ENCODE peak calls at places on chromosomes 13 and 19, in eight cellular contexts. L, K, T, J, C, D, X and H are unnamed samples.

GRCh38 chr13:44306401-44307192 is 67.0 kb upstream of the SERP2 start:
- DNase-seq in L (no peak), K (no peak), T (no peak), J (peak), C (no peak), D (peak), X (no peak), H (peak)

GRCh38 chr19:41386442-41386841 is 10.1 kb downstream of the TMEM91 start:
- DNase-seq in L (no peak), K (no peak), T (no peak), J (no peak), C (no peak), D (no peak), X (no peak), H (peak)

GRCh38 chr19:3372413-3372812 is 6.0 kb downstream of the NFIC start:
- DNase-seq in L (no peak), K (no peak), T (no peak), J (no peak), C (no peak), D (no peak), X (no peak), H (peak)

GRCh38 chr19:2524840-2525723 is 49.2 kb downstream of the GADD45B start:
- DNase-seq in L (no peak), K (no peak), T (no peak), J (no peak), C (no peak), D (no peak), X (no peak), H (peak)

GRCh38 chr19:1503089-1503924 is 9.5 kb downstream of the ADAMTSL5 start:
- DNase-seq in L (peak), K (peak), T (no peak), J (no peak), C (peak), D (no peak), X (no peak), H (peak)

GRCh38 chr13:75633285-75633684 is 2.8 kb upstream of the LMO7 start:
- DNase-seq in L (no peak), K (no peak), T (no peak), J (peak), C (no peak), D (no peak), X (no peak), H (no peak)

GRCh38 chr13:112105244-112105681 is 38.3 kb downstream of the SOX1 start:
- DNase-seq in L (no peak), K (no peak), T (no peak), J (no peak), C (no peak), D (no peak), X (no peak), H (peak)

GRCh38 chr13:113445791-113446487 is 7.3 kb downstream of the ADPRHL1 start:
- DNase-seq in L (peak), K (no peak), T (no peak), J (no peak), C (no peak), D (no peak), X (no peak), H (peak)

GRCh38 chr19:3975637-3976087 is 4.8 kb upstream of the DAPK3 start:
- DNase-seq in L (no peak), K (no peak), T (no peak), J (no peak), C (no peak), D (no peak), X (no peak), H (no peak)

GRCh38 chr19:47284324-47284899 is 9.7 kb downstream of the INAFM1 start:
- DNase-seq in L (no peak), K (no peak), T (no peak), J (no peak), C (peak), D (peak), X (no peak), H (peak)

GRCh38 chr13:43246382-43246781 is 223.0 kb downstream of the DNAJC15 start:
- DNase-seq in L (no peak), K (no peak), T (no peak), J (no peak), C (no peak), D (no peak), X (no peak), H (no peak)

GRCh38 chr19:33678796-33679195 is 57.0 kb downstream of the CHST8 start:
- DNase-seq in L (no peak), K (no peak), T (no peak), J (no peak), C (no peak), D (no peak), X (peak), H (no peak)

GRCh38 chr13:73602295-73602694 is 531.9 kb downstream of the KLF12 start:
- DNase-seq in L (no peak), K (no peak), T (no peak), J (no peak), C (no peak), D (no peak), X (no peak), H (no peak)

GRCh38 chr13:76976488-76976887 is 15.4 kb upstream of the CLN5 start:
- DNase-seq in L (no peak), K (no peak), T (no peak), J (no peak), C (no peak), D (no peak), X (no peak), H (no peak)

GRCh38 chr13:41941174-41941573 is 19.7 kb downstream of the VWA8 start:
- DNase-seq in L (no peak), K (no peak), T (no peak), J (no peak), C (no peak), D (no peak), X (no peak), H (no peak)

GRCh38 chr13:36420437-36420891 is 11.8 kb upstream of the CCNA1 start:
- DNase-seq in L (peak), K (peak), T (peak), J (no peak), C (peak), D (peak), X (no peak), H (peak)

GRCh38 chr19:46630806-46631205 is 5.2 kb downstream of the GNG8 start:
- DNase-seq in L (no peak), K (no peak), T (no peak), J (no peak), C (no peak), D (no peak), X (no peak), H (no peak)

GRCh38 chr19:42363614-42364346 is 26.3 kb downstream of the CNFN start:
- DNase-seq in L (peak), K (no peak), T (no peak), J (no peak), C (no peak), D (no peak), X (no peak), H (no peak)

GRCh38 chr19:34217952-34218817 is 36.2 kb upstream of the GARRE1 start:
- DNase-seq in L (peak), K (peak), T (peak), J (peak), C (peak), D (peak), X (no peak), H (no peak)

GRCh38 chr13:110131424-110131823 is 175.5 kb downstream of the COL4A1 start:
- DNase-seq in L (no peak), K (no peak), T (no peak), J (no peak), C (no peak), D (no peak), X (no peak), H (peak)

GRCh38 chr19:51946602-51947001 is 19.3 kb downstream of the ZNF613 start:
- DNase-seq in L (no peak), K (no peak), T (no peak), J (no peak), C (no peak), D (no peak), X (no peak), H (no peak)

GRCh38 chr19:14843169-14843568 is 5.6 kb downstream of the OR7A10 start:
- DNase-seq in L (no peak), K (no peak), T (no peak), J (no peak), C (no peak), D (no peak), X (no peak), H (no peak)

GRCh38 chr19:6219592-6220290 is 60.0 kb downstream of the MLLT1 start:
- DNase-seq in L (no peak), K (no peak), T (no peak), J (no peak), C (no peak), D (no peak), X (no peak), H (no peak)

GRCh38 chr13:46552888-46553520 is at the start of gene LRCH1:
- DNase-seq in L (peak), K (peak), T (no peak), J (no peak), C (peak), D (peak), X (peak), H (peak)

GRCh38 chr13:46345400-46345799 is 41.7 kb downstream of the RUBCNL start:
- DNase-seq in L (no peak), K (no peak), T (no peak), J (no peak), C (no peak), D (no peak), X (no peak), H (no peak)

GRCh38 chr13:35014606-35015005 is 72.5 kb downstream of the NBEA start:
- DNase-seq in L (no peak), K (no peak), T (no peak), J (no peak), C (no peak), D (no peak), X (no peak), H (no peak)